ENCODE peak calls at places on chromosomes 2 and 18, in six cellular contexts. Y is T-helper 9 cell; L is NAMALWA; W is stimulated activated CD4-positive, alpha-beta T cell treated with anti-CD3 and anti-CD28 coated beads, Interleukin-1b, Interleukin-23, amount 100 ng/mL, for 4 hours; B is ELF-1; J is HEK293T. M is an unnamed sample.

GRCh38 chr2:118750959-118751565 is 96.4 kb downstream of the EN1 start:
- DNase-seq in Y (no peak), L (no peak), W (no peak), B (no peak), J (no peak), M (no peak)

GRCh38 chr2:120519469-120519868 is 173.5 kb downstream of the INHBB start:
- DNase-seq in Y (no peak), L (no peak), W (no peak), B (no peak), J (no peak), M (no peak)

GRCh38 chr2:34602262-34602661 is 1003.2 kb upstream of the FAM98A start:
- DNase-seq in Y (no peak), L (no peak), W (no peak), B (no peak), J (no peak), M (no peak)

GRCh38 chr2:37855283-37856041 is 69.6 kb upstream of the RMDN2 start:
- DNase-seq in Y (no peak), L (no peak), W (no peak), B (no peak), J (no peak), M (no peak)

GRCh38 chr18:48872234-48873145 is 78.3 kb downstream of the SMAD7 start:
- DNase-seq in Y (no peak), L (no peak), W (no peak), B (no peak), J (no peak), M (no peak)

GRCh38 chr2:238143239-238143951 is 4.9 kb downstream of the KLHL30 start:
- DNase-seq in Y (no peak), L (no peak), W (no peak), B (no peak), J (no peak), M (no peak)

GRCh38 chr2:223625652-223626051 is 23.5 kb upstream of the SCG2 start:
- DNase-seq in Y (no peak), L (no peak), W (no peak), B (no peak), J (no peak), M (no peak)

GRCh38 chr2:173552540-173552939 is 197.9 kb downstream of the CDCA7 start:
- DNase-seq in Y (no peak), L (no peak), W (no peak), B (no peak), J (no peak), M (no peak)

GRCh38 chr2:109726666-109727270 is 67.3 kb upstream of the RGPD5 start:
- DNase-seq in Y (no peak), L (no peak), W (no peak), B (no peak), J (no peak), M (peak)

GRCh38 chr18:21701621-21702020 is 3.0 kb downstream of the ABHD3 start:
- DNase-seq in Y (no peak), L (no peak), W (no peak), B (no peak), J (no peak), M (no peak)

GRCh38 chr2:70425682-70426301 is 123.9 kb upstream of the FAM136A start:
- DNase-seq in Y (no peak), L (no peak), W (no peak), B (no peak), J (no peak), M (no peak)

GRCh38 chr18:56650944-56651770 is at the start of gene WDR7:
- DNase-seq in Y (peak), L (peak), W (peak), B (peak), J (peak), M (peak)

GRCh38 chr2:74526649-74527230 is 709 bp upstream of the DQX1 start:
- DNase-seq in Y (no peak), L (no peak), W (no peak), B (no peak), J (no peak), M (no peak)

GRCh38 chr2:155190342-155190741 is 491.8 kb downstream of the KCNJ3 start:
- DNase-seq in Y (no peak), L (no peak), W (no peak), B (no peak), J (no peak), M (no peak)

GRCh38 chr2:118530976-118531375 is 316.5 kb downstream of the EN1 start:
- DNase-seq in Y (no peak), L (no peak), W (no peak), B (no peak), J (no peak), M (no peak)

GRCh38 chr2:27049422-27050280 is 1.8 kb upstream of the AGBL5 start:
- DNase-seq in Y (peak), L (no peak), W (peak), B (no peak), J (peak), M (peak)

GRCh38 chr2:110804433-110804832 is 72.1 kb downstream of the ACOXL start:
- DNase-seq in Y (no peak), L (no peak), W (no peak), B (no peak), J (no peak), M (no peak)

GRCh38 chr2:11710210-11710609 is 36.2 kb upstream of the LPIN1 start:
- DNase-seq in Y (no peak), L (no peak), W (no peak), B (no peak), J (no peak), M (no peak)

GRCh38 chr2:219772103-219772502 is 144.7 kb downstream of the SLC4A3 start:
- DNase-seq in Y (no peak), L (no peak), W (no peak), B (no peak), J (no peak), M (no peak)

GRCh38 chr2:189762229-189762550 is 402 bp downstream of the OSGEPL1 start:
- DNase-seq in Y (no peak), L (no peak), W (no peak), B (no peak), J (no peak), M (no peak)

GRCh38 chr2:56102866-56103265 is 80.9 kb upstream of the CCDC85A start:
- DNase-seq in Y (no peak), L (no peak), W (no peak), B (no peak), J (no peak), M (no peak)

GRCh38 chr2:235264512-235264911 is 229.3 kb upstream of the AGAP1 start:
- DNase-seq in Y (no peak), L (no peak), W (no peak), B (no peak), J (no peak), M (no peak)

GRCh38 chr2:46311651-46312223 is 14.5 kb downstream of the EPAS1 start:
- DNase-seq in Y (no peak), L (no peak), W (no peak), B (no peak), J (no peak), M (no peak)

GRCh38 chr2:55364189-55365055 is 55.2 kb downstream of the CCDC88A start:
- DNase-seq in Y (no peak), L (peak), W (no peak), B (no peak), J (no peak), M (peak)

GRCh38 chr2:6937582-6937981 is 20.4 kb downstream of the RNF144A start:
- DNase-seq in Y (no peak), L (no peak), W (no peak), B (no peak), J (no peak), M (no peak)

GRCh38 chr18:48049757-48050156 is 119.3 kb upstream of the SMAD2 start:
- DNase-seq in Y (no peak), L (no peak), W (no peak), B (no peak), J (no peak), M (no peak)

GRCh38 chr2:24345937-24346336 is 14.4 kb downstream of the ITSN2 start:
- DNase-seq in Y (no peak), L (no peak), W (no peak), B (no peak), J (no peak), M (no peak)

GRCh38 chr2:231557571-231558217 is 27.4 kb upstream of the NMUR1 start:
- DNase-seq in Y (peak), L (peak), W (no peak), B (peak), J (peak), M (peak)

M was measured in right atrium auricular region.